ENCODE peak calls at places on chromosomes 7 and 10, in four cellular contexts. One of them, this sample, is unnamed.

GRCh38 chr7:39410582-39410981 is 155.6 kb upstream of the YAE1 start:
- DNase-seq in upper lobe of right lung: no peak
- DNase-seq in cardiac fibroblast: no peak
- DNase-seq in hepatocyte: no peak
- DNase-seq in this sample: no peak

GRCh38 chr10:92929896-92930295 is 81.6 kb downstream of the EXOC6 start:
- DNase-seq in upper lobe of right lung: no peak
- DNase-seq in cardiac fibroblast: no peak
- DNase-seq in hepatocyte: no peak
- DNase-seq in this sample: no peak

GRCh38 chr10:123552760-123553554 is 113.2 kb upstream of the GPR26 start:
- DNase-seq in upper lobe of right lung: no peak
- DNase-seq in cardiac fibroblast: no peak
- DNase-seq in hepatocyte: no peak
- DNase-seq in this sample: no peak

GRCh38 chr7:3927446-3928110 is 626.5 kb downstream of the SDK1 start:
- DNase-seq in upper lobe of right lung: no peak
- DNase-seq in cardiac fibroblast: no peak
- DNase-seq in hepatocyte: no peak
- DNase-seq in this sample: no peak

GRCh38 chr10:52442576-52442975 is 128.5 kb downstream of the DKK1 start:
- DNase-seq in upper lobe of right lung: no peak
- DNase-seq in cardiac fibroblast: peak
- DNase-seq in hepatocyte: no peak
- DNase-seq in this sample: peak

GRCh38 chr7:37352974-37353948 is 95.4 kb downstream of the ELMO1 start:
- DNase-seq in upper lobe of right lung: no peak
- DNase-seq in cardiac fibroblast: no peak
- DNase-seq in hepatocyte: no peak
- DNase-seq in this sample: no peak

GRCh38 chr10:64271983-64272382 is 750.8 kb downstream of the REEP3 start:
- DNase-seq in upper lobe of right lung: no peak
- DNase-seq in cardiac fibroblast: no peak
- DNase-seq in hepatocyte: no peak
- DNase-seq in this sample: no peak

GRCh38 chr7:114653391-114654088 is 238.9 kb downstream of the FOXP2 start:
- DNase-seq in upper lobe of right lung: no peak
- DNase-seq in cardiac fibroblast: no peak
- DNase-seq in hepatocyte: peak
- DNase-seq in this sample: no peak

GRCh38 chr7:34309584-34309983 is 348.4 kb upstream of the NPSR1 start:
- DNase-seq in upper lobe of right lung: no peak
- DNase-seq in cardiac fibroblast: no peak
- DNase-seq in hepatocyte: no peak
- DNase-seq in this sample: no peak

GRCh38 chr10:123821136-123821535 is 70.5 kb downstream of the CPXM2 start:
- DNase-seq in upper lobe of right lung: no peak
- DNase-seq in cardiac fibroblast: no peak
- DNase-seq in hepatocyte: no peak
- DNase-seq in this sample: no peak

GRCh38 chr7:2282185-2282751 is 32.0 kb downstream of the SNX8 start:
- DNase-seq in upper lobe of right lung: no peak
- DNase-seq in cardiac fibroblast: no peak
- DNase-seq in hepatocyte: no peak
- DNase-seq in this sample: no peak

GRCh38 chr7:80263821-80264220 is 129.2 kb downstream of the GNAI1 start:
- DNase-seq in upper lobe of right lung: no peak
- DNase-seq in cardiac fibroblast: no peak
- DNase-seq in hepatocyte: no peak
- DNase-seq in this sample: no peak

GRCh38 chr7:1289681-1290261 is 57.1 kb downstream of the UNCX start:
- DNase-seq in upper lobe of right lung: no peak
- DNase-seq in cardiac fibroblast: no peak
- DNase-seq in hepatocyte: no peak
- DNase-seq in this sample: no peak

GRCh38 chr7:40777913-40778312 is 643.1 kb downstream of the SUGCT start:
- DNase-seq in upper lobe of right lung: no peak
- DNase-seq in cardiac fibroblast: no peak
- DNase-seq in hepatocyte: no peak
- DNase-seq in this sample: no peak

GRCh38 chr10:24324651-24325050 is 115.7 kb downstream of the KIAA1217 start:
- DNase-seq in upper lobe of right lung: no peak
- DNase-seq in cardiac fibroblast: no peak
- DNase-seq in hepatocyte: no peak
- DNase-seq in this sample: no peak

GRCh38 chr7:1941464-1942025 is 271.5 kb downstream of the ELFN1 start:
- DNase-seq in upper lobe of right lung: no peak
- DNase-seq in cardiac fibroblast: no peak
- DNase-seq in hepatocyte: no peak
- DNase-seq in this sample: no peak

GRCh38 chr7:923108-924041 is 31.1 kb downstream of the ADAP1 start:
- DNase-seq in upper lobe of right lung: peak
- DNase-seq in cardiac fibroblast: peak
- DNase-seq in hepatocyte: peak
- DNase-seq in this sample: peak

GRCh38 chr7:55132890-55133551 is 114.2 kb downstream of the EGFR start:
- DNase-seq in upper lobe of right lung: no peak
- DNase-seq in cardiac fibroblast: peak
- DNase-seq in hepatocyte: peak
- DNase-seq in this sample: peak

GRCh38 chr7:100825760-100826545 is 1.4 kb downstream of the EPHB4 start:
- DNase-seq in upper lobe of right lung: no peak
- DNase-seq in cardiac fibroblast: peak
- DNase-seq in hepatocyte: peak
- DNase-seq in this sample: peak

GRCh38 chr7:39062811-39063210 is 85.1 kb downstream of the POU6F2 start:
- DNase-seq in upper lobe of right lung: no peak
- DNase-seq in cardiac fibroblast: no peak
- DNase-seq in hepatocyte: no peak
- DNase-seq in this sample: no peak

GRCh38 chr7:149598721-149599308 is 101.2 kb upstream of the ZNF746 start:
- DNase-seq in upper lobe of right lung: no peak
- DNase-seq in cardiac fibroblast: peak
- DNase-seq in hepatocyte: peak
- DNase-seq in this sample: peak

GRCh38 chr10:77673086-77673485 is 35.5 kb upstream of the KCNMA1 start:
- DNase-seq in upper lobe of right lung: no peak
- DNase-seq in cardiac fibroblast: no peak
- DNase-seq in hepatocyte: no peak
- DNase-seq in this sample: no peak

GRCh38 chr7:7176421-7177043 is 5.8 kb upstream of the C1GALT1 start:
- DNase-seq in upper lobe of right lung: no peak
- DNase-seq in cardiac fibroblast: peak
- DNase-seq in hepatocyte: peak
- DNase-seq in this sample: peak

GRCh38 chr7:31100445-31100844 is 48.3 kb downstream of the ADCYAP1R1 start:
- DNase-seq in upper lobe of right lung: no peak
- DNase-seq in cardiac fibroblast: peak
- DNase-seq in hepatocyte: no peak
- DNase-seq in this sample: peak

GRCh38 chr7:148286150-148286549 is 304.4 kb upstream of the C7orf33 start:
- DNase-seq in upper lobe of right lung: no peak
- DNase-seq in cardiac fibroblast: peak
- DNase-seq in hepatocyte: peak
- DNase-seq in this sample: peak

GRCh38 chr7:53110425-53110824 is 75.0 kb downstream of the POM121L12 start:
- DNase-seq in upper lobe of right lung: no peak
- DNase-seq in cardiac fibroblast: no peak
- DNase-seq in hepatocyte: no peak
- DNase-seq in this sample: no peak

GRCh38 chr7:41733063-41733398 is 30.1 kb upstream of the INHBA start:
- DNase-seq in upper lobe of right lung: no peak
- DNase-seq in cardiac fibroblast: no peak
- DNase-seq in hepatocyte: no peak
- DNase-seq in this sample: no peak

GRCh38 chr7:151741585-151741984 is 135.3 kb downstream of the PRKAG2 start:
- DNase-seq in upper lobe of right lung: no peak
- DNase-seq in cardiac fibroblast: no peak
- DNase-seq in hepatocyte: no peak
- DNase-seq in this sample: no peak

GRCh38 chr7:134820778-134821177 is 41.3 kb downstream of the CALD1 start:
- DNase-seq in upper lobe of right lung: no peak
- DNase-seq in cardiac fibroblast: no peak
- DNase-seq in hepatocyte: no peak
- DNase-seq in this sample: no peak

GRCh38 chr7:24979470-24979862 is 512 bp downstream of the OSBPL3 start:
- DNase-seq in upper lobe of right lung: peak
- DNase-seq in cardiac fibroblast: peak
- DNase-seq in hepatocyte: peak
- DNase-seq in this sample: peak

GRCh38 chr7:75814407-75814947 is 871 bp upstream of the CCL24 start:
- DNase-seq in upper lobe of right lung: no peak
- DNase-seq in cardiac fibroblast: no peak
- DNase-seq in hepatocyte: no peak
- DNase-seq in this sample: no peak
- H3K4me3 ChIP-seq in upper lobe of right lung: no peak
- H3K4me3 ChIP-seq in cardiac fibroblast: no peak
- H3K4me3 ChIP-seq in hepatocyte: no peak
- H3K4me3 ChIP-seq in this sample: no peak

DNA sequence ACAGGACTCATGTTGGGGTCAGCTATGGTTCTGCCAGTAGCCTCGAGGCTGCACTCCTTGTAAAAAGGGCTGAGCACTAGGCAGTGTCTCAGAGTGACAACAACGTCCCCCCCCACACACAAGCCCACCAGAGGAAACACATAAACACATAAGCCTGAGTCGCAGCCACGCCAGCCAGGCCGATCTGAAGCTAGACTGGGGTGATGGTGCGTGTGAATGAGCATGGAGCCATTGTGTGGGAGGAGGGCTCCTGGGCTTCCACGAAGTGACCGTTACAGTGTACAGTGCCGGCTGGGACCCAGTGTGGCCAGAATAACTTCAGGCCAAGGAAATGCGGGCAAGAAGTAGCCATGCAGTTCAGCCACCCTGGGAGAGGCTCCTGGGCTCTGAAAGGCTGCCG is 3.7 kb upstream of the C10orf105 start:
- DNase-seq in upper lobe of right lung: no peak
- DNase-seq in cardiac fibroblast: no peak
- DNase-seq in hepatocyte: no peak
- DNase-seq in this sample: no peak
- H3K4me3 ChIP-seq in upper lobe of right lung: no peak
- H3K4me3 ChIP-seq in cardiac fibroblast: no peak
- H3K4me3 ChIP-seq in hepatocyte: no peak
- H3K4me3 ChIP-seq in this sample: no peak

DNA sequence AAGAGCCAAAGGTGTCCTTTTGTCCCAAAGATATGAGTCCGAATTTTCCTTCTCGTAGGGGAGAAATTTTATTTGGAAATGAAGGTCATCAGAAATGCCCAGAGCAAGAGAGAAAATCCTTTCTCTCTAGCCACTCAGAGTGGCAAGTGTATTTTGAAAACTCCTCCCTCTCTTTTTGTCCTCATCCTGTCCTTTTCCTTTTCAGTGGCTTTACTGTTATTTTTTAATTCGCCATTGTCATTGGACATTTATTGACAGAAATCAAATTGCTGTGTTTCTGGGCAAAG is 39.6 kb downstream of the TET1 start:
- DNase-seq in upper lobe of right lung: no peak
- DNase-seq in cardiac fibroblast: no peak
- DNase-seq in hepatocyte: no peak
- DNase-seq in this sample: no peak
- H3K4me3 ChIP-seq in upper lobe of right lung: peak
- H3K4me3 ChIP-seq in cardiac fibroblast: peak
- H3K4me3 ChIP-seq in hepatocyte: no peak
- H3K4me3 ChIP-seq in this sample: peak

DNA sequence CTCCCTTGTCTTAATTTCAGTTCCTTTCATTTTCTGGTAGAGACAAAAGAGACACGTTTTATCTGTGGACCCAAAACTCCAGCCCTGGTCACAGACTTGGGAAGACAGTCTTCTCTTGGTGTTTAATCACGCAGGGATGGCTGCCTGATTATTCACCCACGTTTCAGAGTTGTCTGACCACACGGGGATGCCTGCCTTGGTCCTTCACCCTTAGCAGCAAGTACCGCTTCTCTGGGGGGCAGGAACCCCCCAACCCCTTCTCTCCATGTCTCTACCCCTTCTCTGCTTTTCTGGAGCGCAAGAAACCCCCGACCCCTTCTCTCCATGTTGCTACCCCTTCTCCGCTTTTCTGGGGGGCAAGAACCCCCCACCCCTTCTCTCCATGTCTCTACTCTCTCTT is 95.8 kb downstream of the MACC1 start:
- DNase-seq in upper lobe of right lung: no peak
- DNase-seq in cardiac fibroblast: no peak
- DNase-seq in hepatocyte: no peak
- DNase-seq in this sample: no peak
- H3K4me3 ChIP-seq in upper lobe of right lung: no peak
- H3K4me3 ChIP-seq in cardiac fibroblast: no peak
- H3K4me3 ChIP-seq in hepatocyte: no peak
- H3K4me3 ChIP-seq in this sample: no peak

GRCh38 chr7:28570113-28570969 is 158.0 kb downstream of the CREB5 start:
- DNase-seq in upper lobe of right lung: no peak
- DNase-seq in cardiac fibroblast: no peak
- DNase-seq in hepatocyte: no peak
- DNase-seq in this sample: no peak
- H3K4me3 ChIP-seq in upper lobe of right lung: no peak
- H3K4me3 ChIP-seq in cardiac fibroblast: no peak
- H3K4me3 ChIP-seq in hepatocyte: no peak
- H3K4me3 ChIP-seq in this sample: no peak

GRCh38 chr7:155402941-155403340 is 55.0 kb upstream of the EN2 start:
- DNase-seq in upper lobe of right lung: no peak
- DNase-seq in cardiac fibroblast: no peak
- DNase-seq in hepatocyte: no peak
- DNase-seq in this sample: no peak
- H3K4me3 ChIP-seq in upper lobe of right lung: no peak
- H3K4me3 ChIP-seq in cardiac fibroblast: no peak
- H3K4me3 ChIP-seq in hepatocyte: no peak
- H3K4me3 ChIP-seq in this sample: no peak

GRCh38 chr10:132329565-132330485 is 2.2 kb upstream of the LRRC27 start:
- DNase-seq in upper lobe of right lung: no peak
- DNase-seq in cardiac fibroblast: peak
- DNase-seq in hepatocyte: no peak
- DNase-seq in this sample: peak
- H3K4me3 ChIP-seq in upper lobe of right lung: peak
- H3K4me3 ChIP-seq in cardiac fibroblast: peak
- H3K4me3 ChIP-seq in hepatocyte: peak
- H3K4me3 ChIP-seq in this sample: peak